ENCODE peak calls at places on chromosome 11, in four cellular contexts. Y is fibroblast of lung, T is HFF-Myc, D is transverse colon. M is an unnamed sample.

GRCh38 chr11:13939952-13940610 is 22.4 kb upstream of the SPON1 start:
- DNase-seq in D (no peak), Y (no peak), T (no peak), M (peak; percentile 53)

GRCh38 chr11:69437001-69437875 is 44.2 kb upstream of the LINC01488 start:
- DNase-seq in Y (peak; percentile 74), D (no peak), T (no peak), M (no peak)

GRCh38 chr11:83847635-83848034 is 561.5 kb upstream of the CCDC90B start:
- DNase-seq in D (no peak), Y (no peak), T (no peak), M (no peak)

GRCh38 chr11:34145847-34146381 is 40.5 kb downstream of the NAT10 start:
- DNase-seq in T (no peak), D (no peak), Y (no peak), M (no peak)

GRCh38 chr11:64545605-64546004 is 45.4 kb upstream of the SLC22A12 start:
- DNase-seq in Y (peak; percentile 78), T (peak; percentile 26), D (no peak), M (peak; percentile 82)

GRCh38 chr11:47177229-47177845 is 658 bp upstream of the ARFGAP2 start:
- DNase-seq in Y (peak; percentile 73), D (peak; percentile 73), T (no peak), M (peak; percentile 78)

GRCh38 chr11:46521947-46522681 is 71.7 kb downstream of the AMBRA1 start:
- DNase-seq in Y (peak; percentile 81), D (no peak), T (no peak), M (peak; percentile 41)

GRCh38 chr11:134277176-134278001 is 1.2 kb downstream of the GLB1L3 start:
- DNase-seq in D (no peak), T (no peak), Y (no peak), M (no peak)

GRCh38 chr11:106399075-106399500 is 321.6 kb downstream of the AASDHPPT start:
- DNase-seq in T (peak; percentile 99), Y (peak; percentile 100), D (no peak), M (peak; percentile 99)

GRCh38 chr11:57641426-57641825 is 8.3 kb downstream of the YPEL4 start:
- DNase-seq in T (no peak), D (no peak), Y (peak; percentile 48), M (peak; percentile 82)

GRCh38 chr11:60769273-60769672 is 12.6 kb downstream of the MS4A15 start:
- DNase-seq in D (no peak), Y (no peak), T (no peak), M (no peak)

GRCh38 chr11:128520886-128521696 is 66.3 kb downstream of the ETS1 start:
- DNase-seq in T (no peak), D (no peak), Y (no peak), M (no peak)

GRCh38 chr11:65150513-65151271 is 16.4 kb upstream of the SYVN1 start:
- DNase-seq in Y (peak; percentile 87), T (peak; percentile 78), D (peak; percentile 89), M (peak; percentile 83)

GRCh38 chr11:128757235-128757711 is 63.4 kb downstream of the FLI1 start:
- DNase-seq in Y (peak; percentile 19), D (peak; percentile 69), T (no peak), M (no peak)

GRCh38 chr11:7348432-7349298 is 97.0 kb downstream of the SYT9 start:
- DNase-seq in T (peak; percentile 21), Y (no peak), D (no peak), M (peak; percentile 42)

GRCh38 chr11:61700221-61700620 is 20.0 kb downstream of the DAGLA start:
- DNase-seq in D (peak; percentile 87), T (peak; percentile 53), Y (peak; percentile 64), M (peak; percentile 88)

GRCh38 chr11:100687032-100687629 is at the start of gene ARHGAP42:
- DNase-seq in D (peak; percentile 77), T (no peak), Y (peak; percentile 66), M (peak; percentile 64)

GRCh38 chr11:71454470-71455113 is 1.6 kb downstream of the NADSYN1 start:
- DNase-seq in Y (no peak), D (peak; percentile 68), T (no peak), M (no peak)

GRCh38 chr11:109123811-109124787 is 297.9 kb upstream of the C11orf87 start:
- DNase-seq in D (no peak), T (no peak), Y (peak; percentile 54), M (peak; percentile 12)

GRCh38 chr11:69972351-69972802 is 105.7 kb upstream of the ANO1 start:
- DNase-seq in Y (no peak), T (no peak), D (peak; percentile 50), M (no peak)

GRCh38 chr11:62556872-62557631 is 10.4 kb upstream of the AHNAK start:
- DNase-seq in Y (no peak), T (no peak), D (peak; percentile 58), M (peak; percentile 63)

GRCh38 chr11:68146010-68146540 is 24.9 kb upstream of the CHKA start:
- DNase-seq in Y (no peak), T (no peak), D (peak; percentile 96), M (no peak)

GRCh38 chr11:16956538-16957153 is 57.6 kb downstream of the PLEKHA7 start:
- DNase-seq in T (no peak), Y (no peak), D (no peak), M (no peak)

GRCh38 chr11:107696140-107696539 is 15.7 kb downstream of the SLN start:
- DNase-seq in D (no peak), Y (peak; percentile 97), T (peak; percentile 87), M (peak; percentile 92)

GRCh38 chr11:127027000-127027399 is 26.4 kb upstream of the KIRREL3 start:
- DNase-seq in D (no peak), Y (no peak), T (no peak), M (no peak)

GRCh38 chr11:85934599-85935169 is 79.5 kb downstream of the CCDC83 start:
- DNase-seq in T (no peak), Y (peak; percentile 22), D (no peak), M (no peak)

GRCh38 chr11:126791446-126791845 is 209.1 kb downstream of the KIRREL3 start:
- DNase-seq in T (no peak), Y (no peak), D (no peak), M (no peak)

GRCh38 chr11:122229611-122230386 is 113.8 kb upstream of the BLID start:
- DNase-seq in Y (peak; percentile 49), T (no peak), D (no peak), M (no peak)

GRCh38 chr11:8265681-8266241 is 2.1 kb upstream of the LMO1 start:
- DNase-seq in T (no peak), D (no peak), Y (no peak), M (no peak)

GRCh38 chr11:84812351-84813083 is 814.6 kb downstream of the DLG2 start:
- DNase-seq in T (peak; percentile 9), D (no peak), Y (peak; percentile 15), M (peak; percentile 14)

GRCh38 chr11:125374398-125374797 is 121.7 kb downstream of the FEZ1 start:
- DNase-seq in D (no peak), T (no peak), Y (no peak), M (no peak)

GRCh38 chr11:70575396-70576060 is 177.2 kb downstream of the CTTN start:
- DNase-seq in D (no peak), T (no peak), Y (no peak), M (no peak)

GRCh38 chr11:66849501-66850234 is 6.4 kb downstream of the RCE1 start:
- DNase-seq in D (no peak), Y (no peak), T (no peak), M (no peak)

GRCh38 chr11:84452211-84452610 is 1166.0 kb upstream of the CCDC90B start:
- DNase-seq in D (no peak), Y (no peak), T (no peak), M (no peak)

GRCh38 chr11:17752144-17752543 is 17.6 kb downstream of the KCNC1 start:
- DNase-seq in T (no peak), Y (no peak), D (no peak), M (no peak)

GRCh38 chr11:130916238-130916855 is at the start of gene SNX19:
- DNase-seq in Y (peak; percentile 87), T (peak; percentile 67), D (peak; percentile 95), M (peak; percentile 91)

GRCh38 chr11:93521086-93521485 is 22.1 kb downstream of the SMCO4 start:
- DNase-seq in Y (no peak), D (no peak), T (no peak), M (no peak)

GRCh38 chr11:83611616-83612015 is 325.4 kb upstream of the CCDC90B start:
- DNase-seq in Y (no peak), T (no peak), D (no peak), M (no peak)

DNA sequence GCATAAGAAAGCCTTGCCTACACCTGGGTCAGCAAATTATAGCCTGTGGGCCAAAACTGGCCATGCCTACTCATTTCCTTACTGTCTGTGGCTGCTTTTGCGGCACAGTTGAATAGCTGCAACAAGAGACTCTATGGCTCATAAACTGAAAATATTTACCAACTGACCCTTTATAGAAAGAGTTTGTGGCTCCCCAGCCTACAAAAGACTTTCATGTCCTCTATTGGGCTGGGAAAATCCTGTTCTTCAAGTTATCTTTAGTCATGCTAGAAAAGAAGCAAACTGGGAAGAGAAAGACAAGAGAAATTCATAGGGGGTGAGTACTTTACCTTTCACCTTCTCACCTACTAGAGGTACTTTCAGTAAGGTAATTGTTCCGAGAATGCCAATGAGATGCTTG is 175.1 kb downstream of the SWAP70 start:
- DNase-seq in D (no peak), Y (peak; percentile 47), T (no peak), M (no peak)
- H3K4me3 ChIP-seq in D (no peak overlapping the region), Y (no peak overlapping the region), T (no peak overlapping the region), M (no peak overlapping the region)

DNA sequence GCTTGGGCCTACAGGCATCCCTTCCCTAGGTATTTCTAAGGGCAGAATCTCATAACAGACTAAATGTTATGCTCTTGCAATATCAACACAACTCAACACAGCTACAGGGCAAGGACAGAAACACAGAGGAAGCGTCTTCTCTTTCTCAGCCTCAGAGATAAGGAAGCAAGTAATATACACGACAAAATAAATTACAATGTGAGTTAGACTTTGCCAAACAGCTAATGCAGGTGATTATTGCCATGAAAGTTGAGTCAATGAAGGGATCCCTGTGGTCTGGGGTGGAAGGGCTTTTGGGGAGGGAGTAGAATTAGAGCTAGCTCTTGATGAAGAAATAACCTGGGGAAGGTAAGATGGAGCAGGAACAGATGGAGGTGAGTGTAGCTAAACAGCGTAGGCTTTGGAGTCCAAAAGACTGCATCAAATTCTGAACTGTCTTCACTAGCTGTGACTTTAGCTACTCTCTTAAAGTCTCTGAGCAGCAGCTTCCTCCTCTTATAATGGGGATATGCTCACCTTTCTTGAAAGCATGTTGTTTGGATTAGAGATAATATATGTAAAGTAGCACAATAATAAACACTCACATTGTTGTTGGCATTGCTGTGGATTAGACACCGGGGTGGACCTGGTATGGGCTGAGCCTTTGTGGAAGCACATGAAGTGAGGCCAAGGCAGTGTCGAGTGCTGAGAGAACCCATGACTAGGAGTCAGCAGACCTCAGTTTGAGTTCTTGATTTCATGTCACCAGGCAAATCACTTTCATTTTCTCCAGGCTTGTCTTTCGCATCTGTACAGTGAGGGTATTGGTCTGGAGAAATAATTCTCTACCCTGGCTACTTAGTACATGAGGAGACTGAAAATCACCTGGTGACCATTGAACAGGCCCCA is 41.0 kb upstream of the AQP11 start:
- DNase-seq in D (no peak), T (no peak), Y (no peak), M (no peak)
- TF ChIP-seq CTCF in D (no peak), T (no peak), Y (no peak), M (no peak)

GRCh38 chr11:119903821-119904220 is 174.8 kb upstream of the NECTIN1 start:
- DNase-seq in T (no peak), D (no peak), Y (no peak), M (no peak)
- H3K4me3 ChIP-seq in T (no peak overlapping the region), D (no peak overlapping the region), Y (no peak overlapping the region), M (no peak overlapping the region)

GRCh38 chr11:81990659-81991443 is 742.8 kb downstream of the FAM181B start:
- DNase-seq in Y (no peak), T (no peak), D (no peak), M (no peak)
- TF ChIP-seq CTCF in Y (no peak), T (no peak), D (no peak), M (no peak)

GRCh38 chr11:124075841-124076571 is 34.9 kb upstream of the OR10G7 start:
- DNase-seq in D (peak; percentile 61), Y (peak; percentile 19), T (no peak), M (peak; percentile 18)
- H3K4me3 ChIP-seq in D (peak overlapping the region; percentile 55), Y (peak overlapping the region; percentile 34), T (peak overlapping the region; percentile 13), M (peak overlapping the region; percentile 36)